ENCODE peak calls at places on chromosome 13, in six cellular contexts. M is HCT116, A is OCI-LY7, G is MM.1S, J is neural progenitor cell, K is PC-3. P is an unnamed sample.

GRCh38 chr13:59043016-59043415 is 1120.7 kb downstream of the DIAPH3 start:
- DNase-seq in M (no peak), G (no peak), K (no peak), J (peak; percentile 16), A (no peak), P (peak; percentile 20)

GRCh38 chr13:33696530-33696929 is 121.4 kb upstream of the RFC3 start:
- DNase-seq in G (no peak), A (no peak), K (peak; percentile 51), M (no peak), J (no peak), P (no peak)

GRCh38 chr13:107069107-107069776 is 501.3 kb upstream of the ARGLU1 start:
- DNase-seq in M (no peak), K (peak; percentile 22), G (no peak), J (peak; percentile 12), A (peak; percentile 10), P (no peak)

GRCh38 chr13:93260591-93260990 is 34.0 kb downstream of the GPC6 start:
- DNase-seq in G (no peak), A (no peak), K (peak; percentile 57), M (no peak), J (no peak), P (no peak)

GRCh38 chr13:77781804-77782203 is 84.3 kb downstream of the SLAIN1 start:
- DNase-seq in G (no peak), A (no peak), M (no peak), J (no peak), K (no peak), P (no peak)

GRCh38 chr13:45674908-45675307 is 27.2 kb upstream of the CBY2 start:
- DNase-seq in K (peak; percentile 86), M (no peak), J (peak; percentile 75), G (no peak), A (no peak), P (peak; percentile 19)

GRCh38 chr13:73141292-73141771 is 82.5 kb downstream of the KLF5 start:
- DNase-seq in J (peak; percentile 13), A (no peak), G (no peak), M (no peak), K (no peak), P (no peak)

GRCh38 chr13:72852207-72852606 is 70.3 kb downstream of the PIBF1 start:
- DNase-seq in K (no peak), G (no peak), A (no peak), M (no peak), J (no peak), P (no peak)

GRCh38 chr13:27834095-27834494 is 41.8 kb downstream of the GSX1 start:
- DNase-seq in G (no peak), A (no peak), J (no peak), M (no peak), K (no peak), P (no peak)

GRCh38 chr13:72960541-72960940 is 98.3 kb upstream of the KLF5 start:
- DNase-seq in J (no peak), M (no peak), K (peak; percentile 77), G (no peak), A (no peak), P (peak; percentile 55)

GRCh38 chr13:77930430-77930829 is 11.8 kb upstream of the EDNRB start:
- DNase-seq in J (no peak), M (no peak), K (no peak), A (no peak), G (no peak), P (no peak)

GRCh38 chr13:96075953-96076543 is 13.9 kb upstream of the HS6ST3 start:
- DNase-seq in K (peak; percentile 49), G (peak; percentile 56), A (peak; percentile 0), M (no peak), J (no peak), P (peak; percentile 57)

GRCh38 chr13:51315658-51316057 is 23.8 kb upstream of the SERPINE3 start:
- DNase-seq in J (peak; percentile 20), M (no peak), G (no peak), K (no peak), A (no peak), P (no peak)
- TF ChIP-seq EZH2phosphoT487 in J (no peak), M (no peak), G (no peak), K (no peak), A (no peak), P (no peak)

GRCh38 chr13:94479559-94480095 is at the start of gene DCT:
- DNase-seq in K (no peak), A (no peak), G (no peak), J (peak; percentile 63), M (no peak), P (no peak)
- TF ChIP-seq EZH2phosphoT487 in K (no peak), A (no peak), G (no peak), J (peak; percentile 72), M (no peak), P (no peak)

GRCh38 chr13:82850644-82851043 is 1031.6 kb downstream of the SLITRK1 start:
- DNase-seq in M (no peak), A (no peak), G (no peak), J (no peak), K (no peak), P (no peak)

GRCh38 chr13:82848766-82849165 is 1033.5 kb downstream of the SLITRK1 start:
- DNase-seq in A (no peak), J (no peak), M (no peak), K (no peak), G (no peak), P (no peak)

DNA sequence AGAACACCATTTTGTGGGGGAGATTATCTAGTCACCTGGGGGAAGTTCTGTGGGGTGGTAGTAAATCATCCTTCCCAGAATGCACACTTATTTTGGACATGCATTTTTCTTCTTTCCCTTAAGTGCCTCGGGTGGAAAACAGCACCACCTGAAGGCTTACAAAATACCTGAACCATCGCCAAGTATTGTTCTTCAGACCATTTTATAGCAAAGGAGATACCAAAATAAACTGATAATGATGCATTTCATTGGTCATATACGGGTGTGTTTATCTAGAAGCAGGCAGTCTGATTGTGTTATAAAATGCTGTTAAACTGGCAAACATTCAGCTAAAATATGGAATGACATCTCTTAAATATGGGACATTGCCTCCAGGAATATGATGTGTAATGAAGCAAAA is 1034.7 kb downstream of the SLITRK1 start:
- DNase-seq in M (no peak), A (no peak), K (peak; percentile 49), G (no peak), J (no peak), P (peak; percentile 29)
- TF ChIP-seq EZH2phosphoT487 in M (no peak), A (no peak), K (no peak), G (no peak), J (no peak), P (no peak)

DNA sequence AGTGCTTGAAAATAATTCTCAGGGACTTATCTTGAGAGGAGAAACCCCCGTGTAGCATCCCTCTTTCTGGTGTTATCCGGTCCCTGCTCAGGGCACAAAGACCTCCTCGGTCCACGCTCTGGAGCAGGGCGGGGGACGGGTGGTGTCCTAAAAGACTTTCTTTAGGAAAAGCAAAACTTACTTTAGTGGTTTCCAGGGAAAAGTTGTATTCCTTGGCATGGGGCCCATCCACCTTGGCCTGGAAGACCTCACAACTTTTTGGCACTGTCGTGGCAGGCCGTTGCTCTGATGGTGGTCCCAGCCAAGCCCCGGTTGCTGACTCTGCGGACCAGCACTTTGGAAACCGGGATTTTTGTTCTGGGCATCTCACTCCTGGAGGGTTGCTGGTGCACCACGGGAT is 2.7 kb downstream of the AMER2 start:
- DNase-seq in A (no peak), G (no peak), J (no peak), M (no peak), K (no peak), P (no peak)
- TF ChIP-seq EZH2phosphoT487 in A (no peak), G (no peak), J (no peak), M (no peak), K (no peak), P (no peak)

DNA sequence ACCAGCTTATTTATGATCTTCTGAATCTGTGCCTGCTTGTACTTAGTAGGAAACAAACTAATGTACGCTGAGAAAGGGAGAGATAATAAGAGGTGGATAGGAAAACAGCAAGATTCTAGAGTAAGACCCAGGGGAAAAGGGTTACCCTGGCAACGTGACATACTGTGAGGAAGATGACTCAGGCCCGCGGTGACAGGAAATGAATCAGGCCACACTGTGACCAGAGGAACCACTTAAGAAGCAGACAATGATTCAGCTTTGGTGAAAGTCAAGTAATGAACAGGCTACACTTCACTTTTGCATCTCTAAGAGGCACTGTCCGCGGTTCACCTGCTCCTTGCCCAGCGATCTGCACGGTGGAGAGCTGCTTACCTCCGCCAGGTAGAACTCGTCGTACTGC is 158.2 kb downstream of the NALCN start:
- DNase-seq in K (peak; percentile 90), G (peak; percentile 61), J (peak; percentile 19), A (no peak), M (peak; percentile 54), P (peak; percentile 22)
- TF ChIP-seq EZH2phosphoT487 in K (no peak), G (no peak), J (no peak), A (no peak), M (no peak), P (no peak)

DNA sequence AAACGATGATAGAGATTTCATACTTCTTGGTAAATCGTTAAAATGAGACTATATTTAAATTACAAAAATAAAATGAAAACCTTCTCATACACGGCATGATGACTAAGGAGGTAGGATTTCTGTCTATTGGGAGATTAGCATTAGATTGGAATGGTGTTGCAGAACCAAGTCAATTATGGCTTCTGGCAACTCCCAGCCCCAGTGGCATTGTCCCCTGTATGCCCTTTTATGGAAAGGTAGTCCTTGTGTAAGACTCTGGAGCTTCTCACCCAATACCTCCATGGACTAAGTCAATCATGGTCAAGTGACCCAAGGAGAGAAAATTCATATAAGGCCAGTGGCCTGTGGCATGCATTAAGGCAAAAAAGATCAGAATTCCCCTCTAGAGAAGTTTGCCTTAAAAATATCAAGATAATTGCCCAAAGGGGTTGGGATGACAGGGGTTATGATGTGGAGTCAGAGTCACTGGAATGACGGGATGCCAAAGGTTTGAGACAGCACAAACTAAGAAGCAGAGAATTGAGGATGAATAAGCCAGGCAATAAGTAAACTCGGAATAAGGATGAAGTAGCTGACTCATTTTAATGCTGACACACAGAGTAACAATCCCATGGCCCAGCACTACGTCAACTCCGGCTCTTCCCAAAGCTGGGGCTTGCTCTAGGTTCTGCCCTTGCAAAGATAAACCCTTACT is 57.8 kb upstream of the POSTN start:
- DNase-seq in G (no peak), K (peak; percentile 88), M (no peak), A (no peak), J (no peak), P (no peak)
- TF ChIP-seq EZH2phosphoT487 in G (no peak), K (no peak), M (no peak), A (no peak), J (no peak), P (no peak)

GRCh38 chr13:67258482-67258881 is 28.3 kb upstream of the PCDH9 start:
- DNase-seq in K (no peak), J (peak; percentile 22), M (no peak), G (peak; percentile 10), A (no peak), P (peak; percentile 78)

GRCh38 chr13:67259208-67259607 is 29.1 kb upstream of the PCDH9 start:
- DNase-seq in M (no peak), G (no peak), A (no peak), K (no peak), J (no peak), P (peak; percentile 21)
- TF ChIP-seq EZH2phosphoT487 in M (no peak), G (no peak), A (no peak), K (no peak), J (no peak), P (no peak)

GRCh38 chr13:113488283-113488682 is 2.2 kb downstream of the DCUN1D2 start:
- DNase-seq in M (no peak), K (no peak), J (no peak), A (no peak), G (no peak), P (no peak)
- TF ChIP-seq EZH2phosphoT487 in M (no peak), K (no peak), J (no peak), A (no peak), G (no peak), P (no peak)

GRCh38 chr13:44004881-44005280 is 125.2 kb downstream of the LACC1 start:
- DNase-seq in K (peak; percentile 62), A (no peak), G (no peak), J (no peak), M (no peak), P (no peak)
- TF ChIP-seq EZH2phosphoT487 in K (no peak), A (no peak), G (no peak), J (no peak), M (no peak), P (no peak)

P was measured in GM23338.